ENCODE peak calls at places on chromosomes 11 and 22, in nine cellular contexts. C is OCI-LY7, Y is lower leg skin, G is endothelial cell, S is HFF-Myc, V is heart right ventricle, H is tibial nerve, E is fibroblast of mammary gland, D is transverse colon. I is an unnamed sample.

GRCh38 chr11:3154001-3154599 is 11.0 kb downstream of the OSBPL5 start:
- DNase-seq in H (no peak), C (no peak), D (no peak), G (no peak), V (peak), S (no peak), E (peak), Y (no peak), I (no peak)

GRCh38 chr11:46143049-46143806 is 22.0 kb upstream of the PHF21A start:
- DNase-seq in C (no peak), E (no peak), S (no peak), Y (no peak), V (no peak), G (no peak), D (no peak), H (no peak), I (no peak)

GRCh38 chr11:19511413-19512183 is 201.0 kb upstream of the NAV2 start:
- DNase-seq in D (peak), V (peak), S (no peak), C (no peak), G (no peak), Y (no peak), E (peak), H (peak), I (no peak)

GRCh38 chr22:47090591-47091240 is 328.3 kb downstream of the TBC1D22A start:
- DNase-seq in E (peak), D (no peak), H (no peak), G (no peak), Y (peak), C (no peak), V (no peak), S (no peak), I (no peak)

GRCh38 chr22:41857160-41857859 is 24.4 kb downstream of the SREBF2 start:
- DNase-seq in S (peak), D (peak), E (peak), V (no peak), C (peak), Y (no peak), H (peak), G (peak), I (no peak)

GRCh38 chr11:46675288-46675851 is 25.0 kb downstream of the ARHGAP1 start:
- DNase-seq in G (no peak), E (peak), H (peak), D (peak), C (no peak), V (peak), S (no peak), Y (peak), I (no peak)

GRCh38 chr11:34944692-34945091 is 28.3 kb downstream of the PDHX start:
- DNase-seq in E (no peak), V (no peak), D (no peak), C (no peak), S (no peak), G (no peak), Y (no peak), H (no peak), I (no peak)

GRCh38 chr11:93031386-93031785 is 61.9 kb downstream of the MTNR1B start:
- DNase-seq in S (no peak), H (no peak), Y (no peak), G (no peak), E (peak), D (no peak), V (no peak), C (no peak), I (no peak)

GRCh38 chr11:31973175-31973574 is 117.7 kb upstream of the RCN1 start:
- DNase-seq in G (no peak), E (no peak), S (no peak), H (no peak), C (no peak), Y (no peak), D (no peak), V (no peak), I (no peak)

DNA sequence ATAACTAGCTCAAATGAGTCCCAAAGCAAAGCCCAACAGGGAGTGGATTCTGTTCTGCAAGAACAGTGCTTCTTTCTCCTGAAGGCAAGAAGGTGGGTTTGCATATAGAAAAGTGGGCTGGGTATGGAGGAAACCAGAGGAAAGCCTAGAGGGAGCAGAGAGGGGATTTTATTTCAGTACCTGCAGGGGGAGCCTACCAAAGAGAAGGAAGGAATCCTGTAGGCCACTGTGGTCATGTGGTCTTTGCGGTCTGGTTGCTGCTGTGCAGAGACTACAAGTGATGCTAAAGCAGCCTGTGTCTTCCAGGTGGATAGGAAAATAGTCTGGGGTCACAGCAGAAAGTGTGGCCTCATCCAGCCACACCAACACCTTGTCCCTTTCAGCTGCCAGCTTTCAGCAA is 33.2 kb upstream of the ZBTB16 start:
- DNase-seq in C (peak), D (no peak), H (no peak), Y (no peak), S (no peak), V (no peak), E (peak), G (no peak), I (no peak)
- TF ChIP-seq CTCF in C (peak), D (no peak), H (no peak), Y (no peak), S (peak), V (no peak), E (peak), G (no peak), I (no peak)

DNA sequence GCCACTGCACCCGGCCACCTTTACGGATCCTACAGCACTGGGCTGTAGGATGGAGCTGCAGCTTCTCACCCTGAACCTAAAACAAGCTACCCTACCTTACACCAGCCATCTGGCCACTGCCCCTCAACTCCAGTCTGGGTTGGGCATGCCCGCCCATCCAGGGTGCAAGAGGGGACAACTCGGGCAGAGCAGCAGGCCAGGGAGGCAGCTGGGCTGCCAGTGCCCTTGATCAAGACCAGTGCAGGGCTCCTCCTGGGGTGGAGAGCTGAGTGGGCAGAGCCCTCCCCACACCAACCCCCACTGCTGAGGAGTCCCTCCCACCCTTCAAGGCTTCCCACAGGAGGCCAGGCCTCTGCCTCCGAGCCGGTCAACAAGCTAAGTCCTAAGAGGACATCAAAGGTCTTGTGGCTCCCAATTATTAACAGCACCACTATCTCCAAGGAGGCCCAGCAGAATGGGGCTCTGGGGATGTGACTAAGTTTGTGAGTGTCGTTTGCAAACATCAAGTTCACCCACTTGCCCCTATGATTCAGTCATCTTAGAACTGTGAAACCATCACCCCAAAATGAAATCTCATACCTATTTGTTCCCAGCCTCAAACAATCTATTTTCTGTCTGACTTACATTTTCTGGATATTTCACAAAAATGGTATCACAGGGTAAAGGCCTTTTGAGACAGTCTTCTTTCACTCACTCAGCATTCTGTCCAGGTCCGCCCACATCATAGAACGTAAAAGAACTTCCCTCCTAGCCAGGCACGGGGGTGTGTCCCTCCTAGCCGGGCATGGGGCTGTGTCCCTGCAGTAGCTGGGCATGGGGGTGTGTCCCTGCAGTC is 11.0 kb downstream of the GATD1 start:
- DNase-seq in S (no peak), Y (no peak), E (no peak), D (no peak), C (no peak), H (no peak), G (no peak), V (no peak), I (no peak)
- TF ChIP-seq CTCF in S (no peak), Y (no peak), E (no peak), D (no peak), C (no peak), H (no peak), G (no peak), V (no peak), I (no peak)

DNA sequence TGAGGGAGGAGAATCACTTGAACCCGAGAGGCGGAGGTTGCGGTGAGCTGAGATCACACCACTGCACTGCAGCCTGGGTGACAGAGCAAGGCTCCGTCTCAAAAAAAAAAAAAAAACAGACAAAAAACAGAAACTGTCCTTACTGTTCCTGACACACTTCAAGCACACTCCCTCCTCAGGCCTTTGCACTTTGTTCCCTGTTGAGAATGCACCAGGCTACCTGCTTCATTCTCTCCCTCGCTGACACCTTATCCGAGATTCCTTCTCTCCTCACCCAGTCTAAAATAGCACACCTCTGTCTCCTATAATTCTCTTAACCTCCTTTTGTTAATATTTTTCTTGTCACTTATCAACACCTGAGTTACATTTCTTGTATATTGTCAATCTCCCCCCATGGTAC is 32.3 kb upstream of the TECTA start:
- DNase-seq in H (no peak), E (no peak), S (no peak), Y (no peak), C (no peak), V (no peak), G (no peak), D (peak), I (no peak)
- TF ChIP-seq CTCF in H (no peak), E (no peak), S (no peak), Y (no peak), C (no peak), V (no peak), G (no peak), D (no peak), I (no peak)

DNA sequence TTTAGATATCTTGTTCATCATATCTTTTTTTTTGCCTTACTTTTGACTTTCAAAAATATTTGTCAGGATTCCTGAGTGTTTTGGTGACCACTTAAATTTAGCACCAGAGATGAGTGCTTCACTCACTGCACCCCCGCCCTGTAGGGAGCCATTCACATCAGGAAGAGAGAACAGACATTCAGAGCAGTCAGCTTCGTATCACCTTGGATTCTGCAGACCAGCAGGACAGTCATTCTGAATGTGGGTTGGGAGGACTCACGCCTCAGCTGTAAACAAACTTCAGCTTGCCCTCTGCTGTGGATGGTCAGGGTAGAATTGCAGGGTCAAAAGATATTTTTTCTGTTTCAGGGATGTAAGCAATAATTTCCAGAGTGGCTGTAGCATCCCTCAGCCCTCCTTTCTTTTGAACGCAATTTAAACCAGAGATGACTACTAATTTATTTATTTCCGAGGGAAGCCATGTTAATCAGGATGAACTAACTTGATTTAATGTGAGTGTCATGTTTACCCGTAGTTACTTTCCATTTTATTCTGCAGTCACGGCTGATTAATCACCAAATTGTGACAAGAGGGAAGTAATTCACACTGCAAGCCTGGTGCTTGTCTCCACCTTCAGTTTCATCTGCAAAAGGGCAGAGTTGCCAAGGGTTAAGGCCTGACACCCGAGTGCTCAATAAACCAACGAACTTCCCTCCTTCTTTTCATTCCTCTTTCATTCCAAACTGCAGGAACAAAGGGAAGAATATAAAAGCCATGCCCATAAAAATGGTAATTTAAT is 174.2 kb upstream of the DDI1 start:
- DNase-seq in H (no peak), C (peak), S (no peak), G (no peak), D (no peak), E (no peak), Y (no peak), V (no peak), I (no peak)
- TF ChIP-seq CTCF in H (no peak), C (no peak), S (no peak), G (no peak), D (no peak), E (no peak), Y (no peak), V (no peak), I (no peak)

DNA sequence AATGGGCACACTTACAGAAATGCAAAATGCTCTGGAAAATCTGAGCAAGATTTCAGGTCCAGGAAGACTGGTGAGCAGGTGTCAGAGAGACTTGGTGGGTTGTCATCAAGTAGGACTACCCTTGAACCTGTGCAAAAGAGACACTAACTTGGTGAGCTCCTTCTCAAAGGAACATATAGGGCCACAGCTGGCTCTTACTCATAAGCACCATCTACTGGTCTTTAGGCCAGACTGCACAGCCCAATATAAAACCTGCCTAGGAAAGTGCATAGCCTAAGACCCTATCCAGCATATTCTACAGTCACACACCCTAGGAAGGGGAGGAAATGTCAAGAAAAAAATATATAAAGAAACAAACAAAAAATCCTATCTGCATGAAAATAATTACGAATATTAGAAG is 18.2 kb upstream of the OR10W1 start:
- DNase-seq in S (no peak), H (no peak), E (peak), V (no peak), D (peak), C (peak), G (peak), Y (no peak), I (no peak)
- TF ChIP-seq CTCF in S (peak), H (no peak), E (peak), V (peak), D (peak), C (peak), G (no peak), Y (no peak), I (peak)

GRCh38 chr11:62555464-62556092 is 9.0 kb upstream of the AHNAK start:
- DNase-seq in V (no peak), Y (peak), D (peak), C (peak), E (peak), S (no peak), G (no peak), H (peak), I (no peak)

GRCh38 chr11:62556872-62557631 is 10.4 kb upstream of the AHNAK start:
- DNase-seq in C (no peak), D (peak), V (no peak), E (no peak), G (no peak), Y (peak), H (no peak), S (no peak), I (no peak)

GRCh38 chr11:62558669-62559068 is 12.1 kb upstream of the AHNAK start:
- DNase-seq in H (no peak), S (no peak), D (no peak), Y (peak), V (no peak), E (no peak), C (no peak), G (no peak), I (no peak)

GRCh38 chr11:62554377-62554776 is 7.8 kb upstream of the AHNAK start:
- DNase-seq in V (no peak), Y (peak), S (no peak), H (peak), E (no peak), D (no peak), C (no peak), G (no peak), I (no peak)

GRCh38 chr11:62556102-62556871 is 9.7 kb upstream of the AHNAK start:
- DNase-seq in C (peak), H (peak), S (peak), D (peak), V (peak), G (peak), Y (peak), E (peak), I (peak)
- TF ChIP-seq CTCF in C (no peak), H (peak), S (no peak), D (no peak), V (no peak), G (no peak), Y (no peak), E (no peak), I (no peak)

I was measured in AG04449.